ENCODE peak calls at places on chromosomes 5 and 9, in ten cellular contexts. L, T, G, K, M, Y, R, D, C and U are unnamed samples.

GRCh38 chr9:124473310-124473709 is 23.1 kb downstream of the ADGRD2 start:
- DNase-seq in L (peak), T (peak), G (no peak), K (no peak), M (no peak), Y (no peak), R (no peak), D (peak), C (no peak), U (no peak)

GRCh38 chr5:171857537-171857936 is 71.9 kb downstream of the SMIM23 start:
- DNase-seq in L (no peak), T (no peak), G (no peak), K (no peak), M (no peak), Y (no peak), R (no peak), D (no peak), C (no peak), U (no peak)

GRCh38 chr9:133589454-133590227 is 19.5 kb downstream of the FAM163B start:
- DNase-seq in L (no peak), T (no peak), G (no peak), K (no peak), M (no peak), Y (no peak), R (no peak), D (no peak), C (no peak), U (no peak)

GRCh38 chr5:83522431-83522830 is 50.9 kb downstream of the VCAN start:
- DNase-seq in L (no peak), T (no peak), G (no peak), K (no peak), M (no peak), Y (no peak), R (no peak), D (no peak), C (no peak), U (no peak)

GRCh38 chr9:14992516-14992915 is 82.3 kb upstream of the FREM1 start:
- DNase-seq in L (no peak), T (no peak), G (no peak), K (no peak), M (no peak), Y (no peak), R (no peak), D (no peak), C (no peak), U (no peak)

GRCh38 chr5:135448071-135448704 is 1.0 kb upstream of the DCANP1 start:
- DNase-seq in L (no peak), T (no peak), G (no peak), K (peak), M (peak), Y (no peak), R (no peak), D (no peak), C (no peak), U (no peak)

GRCh38 chr5:78003914-78004313 is 227.8 kb upstream of the TBCA start:
- DNase-seq in L (no peak), T (no peak), G (peak), K (no peak), M (no peak), Y (no peak), R (no peak), D (no peak), C (no peak), U (no peak)

GRCh38 chr9:133876144-133876543 is 116.0 kb downstream of the VAV2 start:
- DNase-seq in L (peak), T (no peak), G (peak), K (no peak), M (no peak), Y (no peak), R (no peak), D (no peak), C (no peak), U (no peak)

GRCh38 chr9:130298663-130299279 is 33.2 kb downstream of the HMCN2 start:
- DNase-seq in L (peak), T (no peak), G (peak), K (no peak), M (no peak), Y (peak), R (no peak), D (no peak), C (no peak), U (no peak)

GRCh38 chr5:150509992-150510391 is 2.1 kb downstream of the NDST1 start:
- DNase-seq in L (peak), T (no peak), G (no peak), K (no peak), M (no peak), Y (no peak), R (no peak), D (no peak), C (no peak), U (no peak)

GRCh38 chr5:7742241-7742656 is 108.7 kb downstream of the CFAP90 start:
- DNase-seq in L (no peak), T (no peak), G (no peak), K (no peak), M (peak), Y (no peak), R (no peak), D (no peak), C (no peak), U (no peak)

GRCh38 chr5:126044111-126044668 is 379.0 kb upstream of the GRAMD2B start:
- DNase-seq in L (no peak), T (peak), G (no peak), K (no peak), M (peak), Y (no peak), R (no peak), D (peak), C (no peak), U (no peak)

GRCh38 chr9:8037745-8038144 is 238.2 kb upstream of the DMAC1 start:
- DNase-seq in L (no peak), T (no peak), G (no peak), K (no peak), M (no peak), Y (no peak), R (no peak), D (no peak), C (no peak), U (no peak)

GRCh38 chr9:132585954-132586829 is 3.8 kb downstream of the BARHL1 start:
- DNase-seq in L (peak), T (no peak), G (no peak), K (no peak), M (no peak), Y (no peak), R (no peak), D (no peak), C (no peak), U (peak)

GRCh38 chr5:150672237-150672883 is 11.3 kb downstream of the MYOZ3 start:
- DNase-seq in L (peak), T (no peak), G (peak), K (no peak), M (peak), Y (no peak), R (no peak), D (peak), C (peak), U (peak)

GRCh38 chr9:76894198-76894597 is 11.7 kb downstream of the PRUNE2 start:
- DNase-seq in L (no peak), T (no peak), G (no peak), K (no peak), M (no peak), Y (no peak), R (no peak), D (no peak), C (no peak), U (no peak)

GRCh38 chr9:27528278-27528885 is 1.2 kb downstream of the MOB3B start:
- DNase-seq in L (peak), T (peak), G (peak), K (peak), M (peak), Y (peak), R (no peak), D (peak), C (peak), U (peak)

GRCh38 chr9:37540634-37541033 is 35.5 kb downstream of the FBXO10 start:
- DNase-seq in L (peak), T (no peak), G (no peak), K (no peak), M (no peak), Y (no peak), R (no peak), D (no peak), C (no peak), U (no peak)

GRCh38 chr9:129305246-129305645 is 127.2 kb upstream of the IER5L start:
- DNase-seq in L (peak), T (no peak), G (no peak), K (peak), M (no peak), Y (peak), R (no peak), D (no peak), C (peak), U (peak)

GRCh38 chr9:137217276-137218211 is 4.5 kb downstream of the RNF208 start:
- DNase-seq in L (peak), T (no peak), G (no peak), K (no peak), M (peak), Y (peak), R (no peak), D (no peak), C (no peak), U (no peak)

GRCh38 chr9:94178927-94179326 is 80.2 kb upstream of the ZNF169 start:
- DNase-seq in L (no peak), T (no peak), G (no peak), K (no peak), M (no peak), Y (no peak), R (no peak), D (no peak), C (no peak), U (no peak)

GRCh38 chr9:108813951-108814601 is 41.7 kb downstream of the ACTL7B start:
- DNase-seq in L (no peak), T (peak), G (no peak), K (no peak), M (peak), Y (no peak), R (peak), D (peak), C (no peak), U (no peak)
- TF ChIP-seq CTCF in L (peak), T (peak), G (no peak), K (no peak), M (peak), Y (peak), R (peak), D (peak), C (peak), U (peak)

GRCh38 chr9:12554636-12555035 is 138.5 kb upstream of the TYRP1 start:
- DNase-seq in L (no peak), T (peak), G (no peak), K (no peak), M (no peak), Y (no peak), R (no peak), D (peak), C (no peak), U (no peak)
- TF ChIP-seq CTCF in L (no peak), T (peak), G (peak), K (no peak), M (peak), Y (no peak), R (peak), D (no peak), C (no peak), U (no peak)

DNA sequence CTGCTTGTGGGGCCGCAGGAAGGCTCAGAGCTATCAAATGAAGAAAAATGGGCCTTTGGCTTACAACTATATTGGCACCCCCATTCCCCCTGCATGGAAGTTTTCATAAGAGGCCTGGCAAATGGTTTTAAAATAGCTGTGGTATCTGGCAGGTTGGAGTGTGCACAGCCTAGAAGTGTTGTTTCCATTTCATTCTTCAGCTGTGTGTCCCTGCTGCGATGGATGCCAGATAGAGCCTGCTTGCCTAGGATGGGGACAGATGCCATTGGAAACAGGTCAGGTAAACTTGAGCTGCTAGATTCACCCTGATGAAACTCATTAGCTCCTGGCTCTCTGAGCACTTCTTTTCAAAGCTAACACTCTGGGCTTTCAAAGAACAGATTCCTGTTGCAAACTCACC is 183.3 kb downstream of the IRX1 start:
- DNase-seq in L (no peak), T (no peak), G (no peak), K (no peak), M (no peak), Y (no peak), R (no peak), D (no peak), C (no peak), U (no peak)
- TF ChIP-seq CTCF in L (no peak), T (no peak), G (no peak), K (no peak), M (no peak), Y (no peak), R (no peak), D (no peak), C (no peak), U (no peak)

GRCh38 chr5:160134332-160134731 is 15.1 kb upstream of the PWWP2A start:
- DNase-seq in L (no peak), T (no peak), G (no peak), K (no peak), M (no peak), Y (no peak), R (no peak), D (no peak), C (no peak), U (no peak)
- TF ChIP-seq CTCF in L (no peak), T (no peak), G (no peak), K (no peak), M (no peak), Y (no peak), R (no peak), D (no peak), C (no peak), U (no peak)

GRCh38 chr5:140794594-140795258 is at the start of gene PCDHA2:
- DNase-seq in L (no peak), T (no peak), G (no peak), K (no peak), M (no peak), Y (no peak), R (no peak), D (no peak), C (no peak), U (no peak)
- TF ChIP-seq CTCF in L (no peak), T (no peak), G (peak), K (no peak), M (no peak), Y (no peak), R (peak), D (no peak), C (peak), U (no peak)

DNA sequence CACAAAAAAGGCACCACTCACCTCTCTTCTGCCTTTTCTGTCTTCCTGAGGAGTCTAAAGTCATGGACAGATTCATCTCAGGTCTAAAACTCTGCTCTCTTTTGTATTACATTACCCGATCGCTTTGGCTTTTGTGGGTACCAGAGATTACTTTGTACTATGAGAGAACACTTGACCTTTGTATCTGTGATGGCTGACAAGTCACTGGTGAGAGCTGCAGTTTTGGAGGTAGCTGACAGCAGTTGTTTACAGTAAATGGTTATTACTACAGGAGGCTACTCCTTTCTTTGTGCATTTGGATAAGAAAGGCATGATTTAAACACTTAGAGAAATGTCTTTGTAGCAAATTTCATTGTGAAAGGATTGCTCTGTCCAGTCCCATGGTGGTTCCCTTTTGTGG is 307.3 kb downstream of the FBXL17 start:
- DNase-seq in L (no peak), T (no peak), G (no peak), K (no peak), M (no peak), Y (no peak), R (no peak), D (no peak), C (no peak), U (no peak)
- TF ChIP-seq CTCF in L (no peak), T (no peak), G (no peak), K (no peak), M (no peak), Y (no peak), R (no peak), D (no peak), C (no peak), U (no peak)